ENCODE peak calls at places on chromosomes 1 and 21, in five cellular contexts. One of them, this sample, is unnamed.

GRCh38 chr21:31630062-31630711 is 29.3 kb upstream of the SOD1 start:
- DNase-seq in stimulated activated CD4-positive, alpha-beta T cell treated with anti-CD3 and anti-CD28 coated beads, TNF-alpha, amount 100 ng/mL, for 1 hour: no peak
- DNase-seq in RKO: peak
- DNase-seq in A549: peak
- DNase-seq in tibial artery: no peak
- DNase-seq in this sample: peak

GRCh38 chr1:975896-976683 is 5.8 kb downstream of the PERM1 start:
- DNase-seq in stimulated activated CD4-positive, alpha-beta T cell treated with anti-CD3 and anti-CD28 coated beads, TNF-alpha, amount 100 ng/mL, for 1 hour: peak
- DNase-seq in RKO: peak
- DNase-seq in A549: peak
- DNase-seq in tibial artery: peak
- DNase-seq in this sample: peak

GRCh38 chr1:6007318-6008083 is 15.3 kb upstream of the NPHP4 start:
- DNase-seq in stimulated activated CD4-positive, alpha-beta T cell treated with anti-CD3 and anti-CD28 coated beads, TNF-alpha, amount 100 ng/mL, for 1 hour: no peak
- DNase-seq in RKO: no peak
- DNase-seq in A549: no peak
- DNase-seq in tibial artery: no peak
- DNase-seq in this sample: no peak

GRCh38 chr21:41879190-41879998 is at the start of gene PRDM15:
- DNase-seq in stimulated activated CD4-positive, alpha-beta T cell treated with anti-CD3 and anti-CD28 coated beads, TNF-alpha, amount 100 ng/mL, for 1 hour: peak
- DNase-seq in RKO: peak
- DNase-seq in A549: peak
- DNase-seq in tibial artery: peak
- DNase-seq in this sample: peak

GRCh38 chr1:210280221-210280620 is 47.6 kb downstream of the SERTAD4 start:
- DNase-seq in stimulated activated CD4-positive, alpha-beta T cell treated with anti-CD3 and anti-CD28 coated beads, TNF-alpha, amount 100 ng/mL, for 1 hour: no peak
- DNase-seq in RKO: no peak
- DNase-seq in A549: no peak
- DNase-seq in tibial artery: no peak
- DNase-seq in this sample: no peak

GRCh38 chr1:173802961-173803360 is 21.5 kb upstream of the DARS2 start:
- DNase-seq in stimulated activated CD4-positive, alpha-beta T cell treated with anti-CD3 and anti-CD28 coated beads, TNF-alpha, amount 100 ng/mL, for 1 hour: no peak
- DNase-seq in RKO: no peak
- DNase-seq in A549: no peak
- DNase-seq in tibial artery: no peak
- DNase-seq in this sample: no peak

GRCh38 chr1:214476229-214476957 is 75.0 kb downstream of the PTPN14 start:
- DNase-seq in stimulated activated CD4-positive, alpha-beta T cell treated with anti-CD3 and anti-CD28 coated beads, TNF-alpha, amount 100 ng/mL, for 1 hour: no peak
- DNase-seq in RKO: no peak
- DNase-seq in A549: no peak
- DNase-seq in tibial artery: no peak
- DNase-seq in this sample: peak

GRCh38 chr1:167489581-167490340 is 28.6 kb downstream of the CD247 start:
- DNase-seq in stimulated activated CD4-positive, alpha-beta T cell treated with anti-CD3 and anti-CD28 coated beads, TNF-alpha, amount 100 ng/mL, for 1 hour: peak
- DNase-seq in RKO: no peak
- DNase-seq in A549: no peak
- DNase-seq in tibial artery: no peak
- DNase-seq in this sample: no peak

GRCh38 chr1:17470021-17470799 is 30.7 kb upstream of the RCC2 start:
- DNase-seq in stimulated activated CD4-positive, alpha-beta T cell treated with anti-CD3 and anti-CD28 coated beads, TNF-alpha, amount 100 ng/mL, for 1 hour: no peak
- DNase-seq in RKO: no peak
- DNase-seq in A549: no peak
- DNase-seq in tibial artery: no peak
- DNase-seq in this sample: no peak

GRCh38 chr1:46549697-46550681 is 1.5 kb downstream of the KNCN start:
- DNase-seq in stimulated activated CD4-positive, alpha-beta T cell treated with anti-CD3 and anti-CD28 coated beads, TNF-alpha, amount 100 ng/mL, for 1 hour: no peak
- DNase-seq in RKO: no peak
- DNase-seq in A549: no peak
- DNase-seq in tibial artery: peak
- DNase-seq in this sample: no peak

GRCh38 chr1:239662950-239663349 is 276.6 kb downstream of the CHRM3 start:
- DNase-seq in stimulated activated CD4-positive, alpha-beta T cell treated with anti-CD3 and anti-CD28 coated beads, TNF-alpha, amount 100 ng/mL, for 1 hour: no peak
- DNase-seq in RKO: no peak
- DNase-seq in A549: no peak
- DNase-seq in tibial artery: no peak
- DNase-seq in this sample: no peak

GRCh38 chr1:208223136-208223535 is 21.0 kb downstream of the PLXNA2 start:
- DNase-seq in stimulated activated CD4-positive, alpha-beta T cell treated with anti-CD3 and anti-CD28 coated beads, TNF-alpha, amount 100 ng/mL, for 1 hour: no peak
- DNase-seq in RKO: no peak
- DNase-seq in A549: no peak
- DNase-seq in tibial artery: no peak
- DNase-seq in this sample: no peak

GRCh38 chr21:43810505-43811261 is 21.3 kb downstream of the RRP1 start:
- DNase-seq in stimulated activated CD4-positive, alpha-beta T cell treated with anti-CD3 and anti-CD28 coated beads, TNF-alpha, amount 100 ng/mL, for 1 hour: peak
- DNase-seq in RKO: peak
- DNase-seq in A549: peak
- DNase-seq in tibial artery: peak
- DNase-seq in this sample: peak

GRCh38 chr1:105485207-105485606 is 1571.3 kb upstream of the PRMT6 start:
- DNase-seq in stimulated activated CD4-positive, alpha-beta T cell treated with anti-CD3 and anti-CD28 coated beads, TNF-alpha, amount 100 ng/mL, for 1 hour: no peak
- DNase-seq in RKO: peak
- DNase-seq in A549: no peak
- DNase-seq in tibial artery: no peak
- DNase-seq in this sample: peak

GRCh38 chr1:36471830-36472641 is 7.9 kb upstream of the MRPS15 start:
- DNase-seq in stimulated activated CD4-positive, alpha-beta T cell treated with anti-CD3 and anti-CD28 coated beads, TNF-alpha, amount 100 ng/mL, for 1 hour: no peak
- DNase-seq in RKO: no peak
- DNase-seq in A549: no peak
- DNase-seq in tibial artery: no peak
- DNase-seq in this sample: no peak

GRCh38 chr1:213244664-213245091 is 193.6 kb downstream of the RPS6KC1 start:
- DNase-seq in stimulated activated CD4-positive, alpha-beta T cell treated with anti-CD3 and anti-CD28 coated beads, TNF-alpha, amount 100 ng/mL, for 1 hour: no peak
- DNase-seq in RKO: peak
- DNase-seq in A549: peak
- DNase-seq in tibial artery: no peak
- DNase-seq in this sample: peak

GRCh38 chr1:114033219-114033706 is 54.0 kb downstream of the OLFML3 start:
- DNase-seq in stimulated activated CD4-positive, alpha-beta T cell treated with anti-CD3 and anti-CD28 coated beads, TNF-alpha, amount 100 ng/mL, for 1 hour: no peak
- DNase-seq in RKO: peak
- DNase-seq in A549: peak
- DNase-seq in tibial artery: no peak
- DNase-seq in this sample: peak